ENCODE peak calls at places on chromosomes 2 and 18, in seven cellular contexts. One of them, this sample, is unnamed.

GRCh38 chr18:25453556-25454269 is 101.7 kb upstream of the ZNF521 start:
- DNase-seq in ecto neural progenitor cell: no peak
- DNase-seq in foreskin keratinocyte: peak
- DNase-seq in endothelial cell: no peak
- DNase-seq in activated naive CD8-positive, alpha-beta T cell treated with anti-CD3 and anti-CD28 coated beads, Interleukin-2, amount 50 U/mL, for 24 hours: no peak
- DNase-seq in G401: no peak
- DNase-seq in activated CD4-positive, alpha-beta T cell treated with anti-CD3 and anti-CD28 coated beads for 4 hours: no peak
- DNase-seq in this sample: no peak

GRCh38 chr2:218033590-218034496 is 31.0 kb upstream of the TNS1 start:
- DNase-seq in activated CD4-positive, alpha-beta T cell treated with anti-CD3 and anti-CD28 coated beads for 4 hours: no peak
- DNase-seq in ecto neural progenitor cell: peak
- DNase-seq in activated naive CD8-positive, alpha-beta T cell treated with anti-CD3 and anti-CD28 coated beads, Interleukin-2, amount 50 U/mL, for 24 hours: no peak
- DNase-seq in foreskin keratinocyte: no peak
- DNase-seq in G401: no peak
- DNase-seq in endothelial cell: peak
- DNase-seq in this sample: peak

GRCh38 chr18:48602759-48603390 is 64.0 kb downstream of the CTIF start:
- DNase-seq in ecto neural progenitor cell: no peak
- DNase-seq in endothelial cell: no peak
- DNase-seq in G401: no peak
- DNase-seq in activated CD4-positive, alpha-beta T cell treated with anti-CD3 and anti-CD28 coated beads for 4 hours: no peak
- DNase-seq in foreskin keratinocyte: no peak
- DNase-seq in activated naive CD8-positive, alpha-beta T cell treated with anti-CD3 and anti-CD28 coated beads, Interleukin-2, amount 50 U/mL, for 24 hours: no peak
- DNase-seq in this sample: no peak

GRCh38 chr2:71045841-71046495 is 22.5 kb upstream of the NAGK start:
- DNase-seq in G401: no peak
- DNase-seq in activated naive CD8-positive, alpha-beta T cell treated with anti-CD3 and anti-CD28 coated beads, Interleukin-2, amount 50 U/mL, for 24 hours: no peak
- DNase-seq in foreskin keratinocyte: no peak
- DNase-seq in endothelial cell: no peak
- DNase-seq in ecto neural progenitor cell: no peak
- DNase-seq in activated CD4-positive, alpha-beta T cell treated with anti-CD3 and anti-CD28 coated beads for 4 hours: no peak
- DNase-seq in this sample: no peak

GRCh38 chr2:111883661-111884591 is at the start of gene ANAPC1:
- DNase-seq in ecto neural progenitor cell: peak
- DNase-seq in G401: peak
- DNase-seq in activated naive CD8-positive, alpha-beta T cell treated with anti-CD3 and anti-CD28 coated beads, Interleukin-2, amount 50 U/mL, for 24 hours: peak
- DNase-seq in activated CD4-positive, alpha-beta T cell treated with anti-CD3 and anti-CD28 coated beads for 4 hours: peak
- DNase-seq in foreskin keratinocyte: peak
- DNase-seq in endothelial cell: peak
- DNase-seq in this sample: peak

GRCh38 chr18:48622911-48623431 is 84.1 kb downstream of the CTIF start:
- DNase-seq in endothelial cell: no peak
- DNase-seq in foreskin keratinocyte: peak
- DNase-seq in G401: peak
- DNase-seq in activated CD4-positive, alpha-beta T cell treated with anti-CD3 and anti-CD28 coated beads for 4 hours: no peak
- DNase-seq in ecto neural progenitor cell: no peak
- DNase-seq in activated naive CD8-positive, alpha-beta T cell treated with anti-CD3 and anti-CD28 coated beads, Interleukin-2, amount 50 U/mL, for 24 hours: no peak
- DNase-seq in this sample: no peak

GRCh38 chr2:110678457-110679336 is 834 bp upstream of the BUB1 start:
- DNase-seq in ecto neural progenitor cell: peak
- DNase-seq in activated naive CD8-positive, alpha-beta T cell treated with anti-CD3 and anti-CD28 coated beads, Interleukin-2, amount 50 U/mL, for 24 hours: peak
- DNase-seq in foreskin keratinocyte: no peak
- DNase-seq in activated CD4-positive, alpha-beta T cell treated with anti-CD3 and anti-CD28 coated beads for 4 hours: peak
- DNase-seq in endothelial cell: peak
- DNase-seq in G401: peak
- DNase-seq in this sample: no peak

GRCh38 chr2:54522624-54523281 is 66.6 kb downstream of the SPTBN1 start:
- DNase-seq in activated naive CD8-positive, alpha-beta T cell treated with anti-CD3 and anti-CD28 coated beads, Interleukin-2, amount 50 U/mL, for 24 hours: peak
- DNase-seq in ecto neural progenitor cell: no peak
- DNase-seq in G401: peak
- DNase-seq in foreskin keratinocyte: peak
- DNase-seq in endothelial cell: peak
- DNase-seq in activated CD4-positive, alpha-beta T cell treated with anti-CD3 and anti-CD28 coated beads for 4 hours: peak
- DNase-seq in this sample: peak

GRCh38 chr2:38966006-38966405 is 76.3 kb downstream of the ARHGEF33 start:
- DNase-seq in foreskin keratinocyte: no peak
- DNase-seq in activated CD4-positive, alpha-beta T cell treated with anti-CD3 and anti-CD28 coated beads for 4 hours: no peak
- DNase-seq in ecto neural progenitor cell: no peak
- DNase-seq in endothelial cell: no peak
- DNase-seq in activated naive CD8-positive, alpha-beta T cell treated with anti-CD3 and anti-CD28 coated beads, Interleukin-2, amount 50 U/mL, for 24 hours: no peak
- DNase-seq in G401: no peak
- DNase-seq in this sample: no peak

GRCh38 chr18:9101730-9102390 is 639 bp upstream of the NDUFV2 start:
- DNase-seq in activated CD4-positive, alpha-beta T cell treated with anti-CD3 and anti-CD28 coated beads for 4 hours: no peak
- DNase-seq in activated naive CD8-positive, alpha-beta T cell treated with anti-CD3 and anti-CD28 coated beads, Interleukin-2, amount 50 U/mL, for 24 hours: no peak
- DNase-seq in endothelial cell: no peak
- DNase-seq in foreskin keratinocyte: peak
- DNase-seq in G401: peak
- DNase-seq in ecto neural progenitor cell: no peak
- DNase-seq in this sample: no peak

GRCh38 chr2:178304262-178304661 is 110.0 kb downstream of the OSBPL6 start:
- DNase-seq in endothelial cell: no peak
- DNase-seq in activated CD4-positive, alpha-beta T cell treated with anti-CD3 and anti-CD28 coated beads for 4 hours: no peak
- DNase-seq in activated naive CD8-positive, alpha-beta T cell treated with anti-CD3 and anti-CD28 coated beads, Interleukin-2, amount 50 U/mL, for 24 hours: no peak
- DNase-seq in foreskin keratinocyte: no peak
- DNase-seq in G401: no peak
- DNase-seq in ecto neural progenitor cell: no peak
- DNase-seq in this sample: no peak

GRCh38 chr2:47250576-47251403 is 95.7 kb upstream of the STPG4 start:
- DNase-seq in G401: peak
- DNase-seq in endothelial cell: no peak
- DNase-seq in foreskin keratinocyte: peak
- DNase-seq in ecto neural progenitor cell: no peak
- DNase-seq in activated naive CD8-positive, alpha-beta T cell treated with anti-CD3 and anti-CD28 coated beads, Interleukin-2, amount 50 U/mL, for 24 hours: no peak
- DNase-seq in activated CD4-positive, alpha-beta T cell treated with anti-CD3 and anti-CD28 coated beads for 4 hours: no peak
- DNase-seq in this sample: no peak

GRCh38 chr2:225566798-225567197 is 167.3 kb downstream of the NYAP2 start:
- DNase-seq in G401: no peak
- DNase-seq in ecto neural progenitor cell: no peak
- DNase-seq in foreskin keratinocyte: peak
- DNase-seq in activated naive CD8-positive, alpha-beta T cell treated with anti-CD3 and anti-CD28 coated beads, Interleukin-2, amount 50 U/mL, for 24 hours: no peak
- DNase-seq in activated CD4-positive, alpha-beta T cell treated with anti-CD3 and anti-CD28 coated beads for 4 hours: no peak
- DNase-seq in endothelial cell: no peak
- DNase-seq in this sample: no peak

GRCh38 chr2:239101071-239101470 is 253.2 kb downstream of the TWIST2 start:
- DNase-seq in activated CD4-positive, alpha-beta T cell treated with anti-CD3 and anti-CD28 coated beads for 4 hours: no peak
- DNase-seq in ecto neural progenitor cell: no peak
- DNase-seq in activated naive CD8-positive, alpha-beta T cell treated with anti-CD3 and anti-CD28 coated beads, Interleukin-2, amount 50 U/mL, for 24 hours: no peak
- DNase-seq in foreskin keratinocyte: no peak
- DNase-seq in endothelial cell: no peak
- DNase-seq in G401: no peak
- DNase-seq in this sample: no peak

GRCh38 chr2:151465771-151466170 is 56.1 kb downstream of the RIF1 start:
- DNase-seq in foreskin keratinocyte: no peak
- DNase-seq in activated naive CD8-positive, alpha-beta T cell treated with anti-CD3 and anti-CD28 coated beads, Interleukin-2, amount 50 U/mL, for 24 hours: no peak
- DNase-seq in activated CD4-positive, alpha-beta T cell treated with anti-CD3 and anti-CD28 coated beads for 4 hours: no peak
- DNase-seq in G401: no peak
- DNase-seq in endothelial cell: no peak
- DNase-seq in ecto neural progenitor cell: no peak
- DNase-seq in this sample: no peak

GRCh38 chr2:177712462-177712861 is 319.9 kb downstream of the AGPS start:
- DNase-seq in endothelial cell: no peak
- DNase-seq in activated CD4-positive, alpha-beta T cell treated with anti-CD3 and anti-CD28 coated beads for 4 hours: no peak
- DNase-seq in foreskin keratinocyte: no peak
- DNase-seq in activated naive CD8-positive, alpha-beta T cell treated with anti-CD3 and anti-CD28 coated beads, Interleukin-2, amount 50 U/mL, for 24 hours: no peak
- DNase-seq in G401: no peak
- DNase-seq in ecto neural progenitor cell: no peak
- DNase-seq in this sample: no peak

GRCh38 chr18:11981633-11982366 is 493 bp downstream of the IMPA2 start:
- DNase-seq in activated CD4-positive, alpha-beta T cell treated with anti-CD3 and anti-CD28 coated beads for 4 hours: peak
- DNase-seq in activated naive CD8-positive, alpha-beta T cell treated with anti-CD3 and anti-CD28 coated beads, Interleukin-2, amount 50 U/mL, for 24 hours: peak
- DNase-seq in endothelial cell: peak
- DNase-seq in G401: peak
- DNase-seq in foreskin keratinocyte: peak
- DNase-seq in ecto neural progenitor cell: peak
- DNase-seq in this sample: peak

GRCh38 chr18:68221116-68221724 is 493.7 kb downstream of the TMX3 start:
- DNase-seq in endothelial cell: no peak
- DNase-seq in activated naive CD8-positive, alpha-beta T cell treated with anti-CD3 and anti-CD28 coated beads, Interleukin-2, amount 50 U/mL, for 24 hours: no peak
- DNase-seq in G401: peak
- DNase-seq in activated CD4-positive, alpha-beta T cell treated with anti-CD3 and anti-CD28 coated beads for 4 hours: no peak
- DNase-seq in ecto neural progenitor cell: no peak
- DNase-seq in foreskin keratinocyte: no peak
- DNase-seq in this sample: no peak

GRCh38 chr2:213306320-213306942 is 22.2 kb downstream of the SPAG16 start:
- DNase-seq in G401: no peak
- DNase-seq in ecto neural progenitor cell: no peak
- DNase-seq in activated naive CD8-positive, alpha-beta T cell treated with anti-CD3 and anti-CD28 coated beads, Interleukin-2, amount 50 U/mL, for 24 hours: no peak
- DNase-seq in foreskin keratinocyte: peak
- DNase-seq in activated CD4-positive, alpha-beta T cell treated with anti-CD3 and anti-CD28 coated beads for 4 hours: no peak
- DNase-seq in endothelial cell: no peak
- DNase-seq in this sample: no peak

GRCh38 chr2:234308073-234308813 is 188.6 kb downstream of the ARL4C start:
- DNase-seq in foreskin keratinocyte: no peak
- DNase-seq in endothelial cell: no peak
- DNase-seq in activated naive CD8-positive, alpha-beta T cell treated with anti-CD3 and anti-CD28 coated beads, Interleukin-2, amount 50 U/mL, for 24 hours: no peak
- DNase-seq in G401: no peak
- DNase-seq in activated CD4-positive, alpha-beta T cell treated with anti-CD3 and anti-CD28 coated beads for 4 hours: no peak
- DNase-seq in ecto neural progenitor cell: no peak
- DNase-seq in this sample: no peak

GRCh38 chr2:16522031-16522818 is 143.4 kb downstream of the CYRIA start:
- DNase-seq in G401: no peak
- DNase-seq in activated CD4-positive, alpha-beta T cell treated with anti-CD3 and anti-CD28 coated beads for 4 hours: no peak
- DNase-seq in endothelial cell: no peak
- DNase-seq in activated naive CD8-positive, alpha-beta T cell treated with anti-CD3 and anti-CD28 coated beads, Interleukin-2, amount 50 U/mL, for 24 hours: no peak
- DNase-seq in ecto neural progenitor cell: no peak
- DNase-seq in foreskin keratinocyte: no peak
- DNase-seq in this sample: no peak

GRCh38 chr2:188607501-188607900 is 315.8 kb downstream of the GULP1 start:
- DNase-seq in foreskin keratinocyte: no peak
- DNase-seq in activated CD4-positive, alpha-beta T cell treated with anti-CD3 and anti-CD28 coated beads for 4 hours: no peak
- DNase-seq in G401: no peak
- DNase-seq in activated naive CD8-positive, alpha-beta T cell treated with anti-CD3 and anti-CD28 coated beads, Interleukin-2, amount 50 U/mL, for 24 hours: no peak
- DNase-seq in endothelial cell: no peak
- DNase-seq in ecto neural progenitor cell: no peak
- DNase-seq in this sample: no peak